ENCODE peak calls at places on chromosomes 7 and 10, in six cellular contexts. B is astrocyte, C is hepatocyte, J is gastrocnemius medialis, V is fibroblast of lung, Q is GM23248. M is an unnamed sample. For H3K4me1, the result is how much of the 10 kb centered on the place peaks cover.

GRCh38 chr10:117163954-117164292 is 25.9 kb upstream of the VAX1 start:
- DNase-seq in B (no peak), C (no peak), J (no peak), V (no peak), Q (no peak), M (no peak)

GRCh38 chr10:43904831-43905230 is 256.1 kb upstream of the ZNF32 start:
- DNase-seq in B (no peak), C (no peak), J (no peak), V (no peak), Q (no peak), M (no peak)

GRCh38 chr7:133056370-133057238 is 25.3 kb downstream of the CHCHD3 start:
- DNase-seq in B (no peak), C (no peak), J (no peak), V (no peak), Q (no peak), M (no peak)

GRCh38 chr7:65509368-65510186 is 135.9 kb downstream of the ZNF92 start:
- DNase-seq in B (no peak), C (no peak), J (no peak), V (no peak), Q (peak), M (no peak)

GRCh38 chr7:150826061-150826849 is 25.7 kb downstream of the TMEM176A start:
- DNase-seq in B (no peak), C (no peak), J (no peak), V (no peak), Q (no peak), M (no peak)

GRCh38 chr10:70915206-70915605 is 26.8 kb upstream of the PCBD1 start:
- DNase-seq in B (no peak), C (no peak), J (no peak), V (no peak), Q (no peak), M (no peak)

GRCh38 chr10:122911889-122912484 is 1.6 kb downstream of the FAM24A start:
- DNase-seq in B (peak), C (peak), J (no peak), V (peak), Q (peak), M (no peak)

GRCh38 chr7:100220833-100221718 is 1.3 kb downstream of the PVRIG start:
- DNase-seq in B (no peak), C (no peak), J (no peak), V (no peak), Q (no peak), M (no peak)

DNA sequence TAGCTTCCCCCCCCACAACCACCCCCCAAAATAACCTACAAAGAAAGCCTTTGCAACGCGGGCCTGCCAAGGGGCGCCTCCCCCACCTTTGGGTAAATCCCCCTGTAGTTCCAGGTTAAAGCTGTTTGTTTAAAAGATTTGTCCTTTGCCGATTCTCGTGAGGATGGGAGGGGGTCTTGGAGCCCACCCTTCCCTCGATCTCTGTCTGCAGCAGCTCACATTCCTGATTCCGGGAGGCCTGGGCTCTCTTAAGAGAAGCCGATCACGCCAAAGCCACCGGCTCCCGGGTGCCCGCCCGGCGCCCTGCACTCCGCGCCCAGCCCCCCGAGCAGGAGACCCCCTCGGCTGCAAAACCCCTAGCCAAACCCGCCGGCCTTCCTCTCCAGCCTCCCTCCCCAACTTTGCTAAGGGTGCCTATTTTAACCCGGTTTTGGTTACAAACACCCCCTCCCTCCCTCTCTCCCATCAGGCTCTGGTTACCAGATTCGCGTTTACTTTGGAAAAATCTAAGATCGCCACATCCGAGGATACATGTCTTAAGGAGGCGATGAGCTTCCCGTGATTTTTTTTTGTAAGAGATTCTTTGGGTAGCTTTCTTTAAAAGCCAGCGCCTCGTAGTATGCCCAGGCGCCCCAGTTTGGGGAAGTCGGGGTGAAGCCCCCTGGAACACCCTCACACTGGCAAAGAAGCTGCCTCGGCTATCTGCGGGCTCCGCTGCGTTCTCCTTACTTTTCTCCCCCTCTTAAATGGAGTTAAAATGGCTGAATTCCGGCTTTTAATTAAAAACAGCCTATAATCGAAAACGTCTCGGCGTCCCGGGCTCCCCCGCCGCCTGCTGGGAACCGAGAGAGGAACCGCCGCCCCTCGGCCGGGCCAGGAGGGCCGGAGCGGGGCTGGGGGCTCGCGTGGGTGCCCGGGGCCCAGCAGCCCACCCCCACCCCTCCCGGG is 1.0 kb downstream of the TNRC18 start:
- DNase-seq in B (no peak), C (peak), J (no peak), V (peak), Q (peak), M (peak)
- H3K27ac ChIP-seq in B (peak), C (peak), J (peak), V (peak), Q (peak), M (peak)

GRCh38 chr7:74482629-74483401 is 29.1 kb downstream of the GTF2IRD1 start:
- DNase-seq in B (peak), C (peak), J (peak), V (peak), Q (peak), M (peak)

GRCh38 chr7:74479961-74480829 is 26.5 kb downstream of the GTF2IRD1 start:
- DNase-seq in B (peak), C (peak), J (peak), V (peak), Q (peak), M (peak)

GRCh38 chr7:74480861-74481417 is 27.2 kb downstream of the GTF2IRD1 start:
- DNase-seq in B (peak), C (peak), J (peak), V (peak), Q (peak), M (peak)

GRCh38 chr7:74483402-74484336 is 30.0 kb downstream of the GTF2IRD1 start:
- DNase-seq in B (peak), C (peak), J (peak), V (peak), Q (peak), M (no peak)

DNA sequence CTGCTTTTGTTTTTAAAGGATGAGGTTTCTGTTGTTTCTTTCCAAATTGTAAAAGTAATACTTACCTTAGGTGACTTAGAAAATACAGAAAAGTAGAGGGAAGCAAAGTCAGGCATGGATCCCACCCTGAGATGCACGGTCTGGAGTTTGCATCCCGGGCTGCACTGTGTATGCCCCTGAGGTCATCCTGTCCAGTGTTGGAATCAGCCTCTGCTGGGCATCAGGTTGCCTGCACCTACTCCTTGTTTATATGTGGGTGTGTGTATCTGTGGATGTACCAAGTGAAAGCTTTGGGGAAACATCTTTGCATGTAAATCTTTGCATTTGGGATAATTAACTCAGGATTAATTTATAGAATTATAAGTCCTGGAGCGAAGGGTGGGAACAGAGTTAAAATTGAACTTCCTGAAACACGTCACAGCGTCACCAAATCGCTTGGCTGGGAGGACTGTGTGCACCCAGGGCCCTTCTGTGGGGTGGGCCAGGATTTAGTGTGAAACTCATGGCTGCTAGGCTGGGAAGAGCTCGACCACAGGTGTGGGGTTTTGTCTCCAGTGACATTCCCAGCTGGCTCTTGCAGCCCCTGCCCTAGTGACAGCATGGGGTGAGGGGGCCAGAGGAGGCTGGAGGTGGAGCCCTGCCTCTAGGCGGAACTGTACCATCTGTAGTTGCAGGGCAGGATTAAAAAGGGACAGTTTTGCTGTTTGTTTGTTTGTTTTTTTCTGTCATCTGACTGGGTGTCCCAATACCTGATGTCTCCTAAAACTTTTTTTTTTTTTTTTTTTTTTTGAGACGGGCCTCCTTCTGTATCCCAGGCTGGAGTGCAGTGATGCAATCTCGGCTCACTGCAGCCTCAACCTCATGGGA is 28.0 kb downstream of the GTF2IRD1 start:
- DNase-seq in B (no peak), C (no peak), J (peak), V (peak), Q (peak), M (no peak)
- H3K4me1 ChIP-seq in B (half or more), C (half or more), J (half or more), V (under half), Q (half or more), M (under half)

DNA sequence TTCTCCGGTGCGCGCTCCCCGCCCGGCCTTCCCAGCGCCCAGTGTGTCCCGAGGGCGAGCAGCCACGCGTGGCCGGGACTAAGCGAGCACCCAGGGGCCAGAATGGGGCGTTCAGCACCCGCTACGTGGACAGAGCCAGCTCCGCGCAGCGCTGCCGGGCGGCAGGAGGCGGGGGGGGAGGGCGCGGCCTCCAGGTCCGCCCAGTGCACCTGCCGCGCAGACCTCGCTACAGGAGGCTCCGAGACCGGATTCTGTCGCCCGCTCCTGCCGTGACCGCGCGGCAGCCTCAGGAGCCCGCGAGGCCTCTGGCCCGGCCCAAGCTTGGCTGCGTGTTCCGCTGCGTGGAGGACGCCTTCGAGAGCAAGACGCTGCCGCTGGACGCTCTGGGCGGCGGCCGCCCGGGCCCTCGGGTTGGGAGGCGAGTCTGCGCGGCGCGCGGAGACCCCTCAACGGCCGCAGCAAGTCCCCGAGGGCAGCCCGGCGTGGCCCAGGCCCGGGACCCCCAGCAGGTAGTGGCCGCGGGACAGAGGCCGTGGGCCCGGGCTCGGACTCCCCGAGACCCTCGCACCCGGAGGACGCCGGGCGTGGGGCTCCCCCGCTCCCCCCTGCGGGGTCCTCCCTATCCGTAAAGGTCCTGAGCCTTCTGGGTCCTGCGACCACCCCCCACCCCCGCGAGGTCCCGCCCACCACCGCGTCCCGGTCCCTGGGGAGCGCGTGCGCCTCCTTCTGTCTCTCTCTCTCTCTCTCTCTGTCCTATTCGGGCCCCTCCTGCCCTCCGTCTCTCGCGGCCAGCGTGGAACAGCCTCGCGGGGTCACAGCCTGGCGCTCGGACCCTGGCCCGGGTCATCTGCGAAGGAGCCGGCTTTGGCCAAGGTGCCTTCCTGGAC is 904 bp upstream of the DPYSL4 start:
- DNase-seq in B (no peak), C (peak), J (no peak), V (peak), Q (peak), M (peak)
- H3K4me3 ChIP-seq in B (peak), C (no peak), J (peak), V (no peak), Q (no peak), M (peak)

DNA sequence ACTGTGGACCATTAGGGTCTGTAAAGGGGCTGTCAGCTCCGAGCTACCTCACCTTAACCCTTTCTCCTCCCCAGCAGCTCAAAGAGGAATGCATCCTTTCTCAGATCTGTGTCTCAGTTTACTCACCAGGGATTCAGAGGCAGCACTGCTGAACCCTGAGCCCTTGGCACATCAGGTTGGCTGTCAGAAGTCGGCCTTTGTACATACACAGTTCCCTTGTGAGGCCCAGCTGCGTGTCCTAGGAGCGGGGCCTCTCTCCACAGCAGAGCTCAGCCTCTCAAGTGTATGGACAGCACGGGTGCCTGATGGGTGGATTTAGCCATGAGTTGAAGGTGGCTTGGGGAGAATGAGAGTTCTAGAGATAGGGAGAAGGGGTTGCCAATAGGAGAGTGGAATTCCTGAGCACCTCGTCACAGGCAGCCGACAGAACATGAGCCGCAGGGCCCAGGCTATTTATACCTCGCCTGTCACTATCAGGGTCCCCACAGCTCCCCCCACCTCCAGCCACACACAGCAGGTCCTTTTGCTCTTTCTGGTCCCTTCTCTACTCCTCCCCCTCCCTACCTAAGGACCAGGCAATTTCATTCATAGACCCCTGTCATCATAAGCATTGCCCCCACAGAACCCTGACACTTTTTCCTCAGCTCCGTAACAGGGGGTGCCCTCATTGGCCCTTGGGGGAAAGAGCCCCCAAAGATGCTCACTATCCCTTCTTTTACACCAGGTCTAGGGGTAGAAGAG is 2.1 kb upstream of the FLNC start:
- DNase-seq in B (peak), C (peak), J (peak), V (peak), Q (peak), M (no peak)
- H3K27ac ChIP-seq in B (peak), C (peak), J (peak), V (peak), Q (peak), M (peak)

DNA sequence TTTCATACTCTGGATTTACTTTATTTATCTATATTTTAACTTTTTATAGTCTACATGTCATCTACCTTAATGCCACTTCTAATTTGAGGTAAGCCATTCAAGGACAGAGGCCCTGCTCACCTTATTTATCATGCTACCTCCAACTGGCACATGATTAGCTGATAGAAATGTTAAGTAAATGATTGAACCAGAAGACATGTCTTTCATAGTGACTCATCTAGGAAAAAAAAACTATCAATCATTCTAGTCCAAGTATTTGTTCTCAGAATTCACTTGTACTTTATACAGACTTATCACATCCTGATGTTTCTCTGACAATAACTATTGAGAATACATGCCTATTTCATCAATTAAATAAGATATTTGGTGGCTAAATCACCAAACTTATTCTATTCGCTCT is 856.3 kb downstream of the XPNPEP1 start:
- DNase-seq in B (no peak), C (peak), J (no peak), V (no peak), Q (no peak), M (no peak)
- H3K4me1 ChIP-seq in B (under half), C (under half), J (under half), V (under half), Q (under half), M (under half)

DNA sequence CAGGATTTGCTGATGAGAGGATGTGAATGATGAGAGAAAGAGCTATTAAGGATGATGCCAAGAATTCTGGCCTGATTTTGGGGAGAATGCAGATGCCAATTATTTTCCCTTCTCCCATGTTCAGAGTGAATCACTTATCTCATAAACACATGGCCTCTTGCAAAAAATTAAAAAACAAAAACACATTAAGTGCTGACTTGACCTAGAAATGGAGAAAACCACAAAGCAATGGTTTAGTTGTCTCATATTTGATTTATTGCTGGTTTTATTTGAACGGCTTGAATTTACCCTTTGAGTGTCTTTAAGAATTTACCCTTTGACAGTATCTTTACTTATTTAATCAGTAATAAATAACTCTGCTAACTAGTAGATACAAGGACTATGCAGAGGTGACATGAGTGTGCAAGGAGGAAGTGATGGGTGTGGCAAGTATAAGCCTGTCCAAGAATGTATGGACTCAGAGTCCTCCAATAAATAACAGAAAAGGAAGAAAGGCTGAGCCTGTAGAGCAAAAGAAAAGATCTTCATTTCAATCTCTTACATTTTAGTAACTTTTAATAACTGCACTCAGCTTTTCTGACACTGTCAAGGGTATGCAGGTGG is 68.2 kb upstream of the GSDME start:
- DNase-seq in B (no peak), C (peak), J (no peak), V (peak), Q (peak), M (no peak)
- H3K4me3 ChIP-seq in B (no peak), C (no peak), J (no peak), V (no peak), Q (peak), M (no peak)